ENCODE peak calls at places on chromosome 1, in seven cellular contexts. Z, U, A, G, P, V and E are unnamed samples.
A peak's percentile ranks its signal among the peaks of the same experiment; 100 is the strongest.

GRCh38 chr1:241888232-241888631 is 40.2 kb downstream of the EXO1 start:
- DNase-seq in V (no peak), U (no peak), Z (no peak), P (no peak), A (no peak), G (no peak), E (no peak)

GRCh38 chr1:114126696-114127095 is 27.0 kb downstream of the SYT6 start:
- DNase-seq in P (peak; percentile 54), V (no peak), G (peak; percentile 69), Z (no peak), U (no peak), A (no peak), E (no peak)

GRCh38 chr1:205571747-205572146 is 60.1 kb downstream of the ELK4 start:
- DNase-seq in G (no peak), A (no peak), U (no peak), Z (no peak), V (no peak), P (peak; percentile 26), E (peak; percentile 91)

GRCh38 chr1:184463680-184464079 is 76.9 kb downstream of the C1orf21 start:
- DNase-seq in Z (no peak), A (no peak), P (no peak), U (no peak), G (no peak), V (no peak), E (no peak)

GRCh38 chr1:206921772-206922265 is at the start of gene FCMR:
- DNase-seq in G (no peak), U (no peak), A (no peak), Z (no peak), V (no peak), P (no peak), E (no peak)

GRCh38 chr1:91075233-91076135 is 53.6 kb upstream of the ZNF644 start:
- DNase-seq in U (no peak), G (no peak), P (no peak), Z (peak; percentile 26), V (no peak), A (no peak), E (no peak)

GRCh38 chr1:75614455-75615379 is 3.8 kb upstream of the SLC44A5 start:
- DNase-seq in A (no peak), G (peak; percentile 47), U (peak; percentile 73), Z (peak; percentile 55), V (peak; percentile 90), P (no peak), E (peak; percentile 92)

GRCh38 chr1:83931658-83932253 is 67.2 kb downstream of the TTLL7 start:
- DNase-seq in V (peak; percentile 74), A (peak; percentile 56), P (no peak), G (no peak), Z (peak; percentile 74), U (peak; percentile 33), E (peak; percentile 12)

GRCh38 chr1:204065174-204065985 is 7.5 kb upstream of the SOX13 start:
- DNase-seq in G (no peak), V (peak; percentile 82), Z (peak; percentile 62), U (peak; percentile 76), P (peak; percentile 76), A (no peak), E (no peak)

GRCh38 chr1:74395492-74395891 is 116.9 kb downstream of the LRRC53 start:
- DNase-seq in P (no peak), V (no peak), G (no peak), A (no peak), U (no peak), Z (no peak), E (no peak)

GRCh38 chr1:107669996-107670395 is 295.0 kb downstream of the VAV3 start:
- DNase-seq in Z (peak; percentile 12), V (no peak), A (no peak), U (no peak), G (peak; percentile 41), P (peak; percentile 95), E (no peak)

GRCh38 chr1:9717193-9718005 is 65.9 kb downstream of the PIK3CD start:
- DNase-seq in U (no peak), V (no peak), Z (peak; percentile 69), G (peak; percentile 85), A (no peak), P (peak; percentile 83), E (no peak)

GRCh38 chr1:200838676-200839445 is 33.9 kb upstream of the GPR25 start:
- DNase-seq in V (no peak), P (no peak), U (no peak), Z (no peak), A (no peak), G (no peak), E (no peak)

GRCh38 chr1:240189386-240189989 is 97.8 kb downstream of the FMN2 start:
- DNase-seq in A (no peak), V (peak; percentile 58), P (no peak), G (no peak), U (peak; percentile 48), Z (peak; percentile 43), E (peak; percentile 66)

GRCh38 chr1:152907686-152908601 is at the start of gene IVL:
- DNase-seq in G (no peak), A (no peak), P (no peak), V (no peak), U (no peak), Z (no peak), E (no peak)

GRCh38 chr1:43422995-43423671 is 30.6 kb downstream of the HYI start:
- DNase-seq in V (no peak), A (no peak), Z (no peak), G (no peak), U (no peak), P (no peak), E (no peak)

GRCh38 chr1:25523512-25523911 is 19.9 kb upstream of the LDLRAP1 start:
- DNase-seq in P (no peak), G (no peak), Z (peak; percentile 78), A (no peak), U (peak; percentile 51), V (peak; percentile 38), E (peak; percentile 78)

GRCh38 chr1:160860840-160861505 is 1.7 kb downstream of the CD244 start:
- DNase-seq in G (no peak), P (no peak), A (no peak), U (peak; percentile 24), Z (no peak), V (no peak), E (no peak)

GRCh38 chr1:208868554-208868953 is 624.4 kb upstream of the PLXNA2 start:
- DNase-seq in A (no peak), Z (no peak), U (no peak), P (no peak), G (no peak), V (no peak), E (no peak)

GRCh38 chr1:36207339-36207738 is 16.9 kb upstream of the THRAP3 start:
- DNase-seq in P (peak; percentile 72), G (peak; percentile 74), A (no peak), Z (no peak), V (no peak), U (no peak), E (no peak)

GRCh38 chr1:52364235-52364839 is 1.7 kb downstream of the CC2D1B start:
- DNase-seq in V (no peak), G (no peak), A (no peak), U (no peak), Z (peak; percentile 17), P (no peak), E (no peak)

GRCh38 chr1:107323765-107324164 is 182.9 kb downstream of the NTNG1 start:
- DNase-seq in G (no peak), A (no peak), Z (no peak), U (no peak), V (no peak), P (no peak), E (no peak)

DNA sequence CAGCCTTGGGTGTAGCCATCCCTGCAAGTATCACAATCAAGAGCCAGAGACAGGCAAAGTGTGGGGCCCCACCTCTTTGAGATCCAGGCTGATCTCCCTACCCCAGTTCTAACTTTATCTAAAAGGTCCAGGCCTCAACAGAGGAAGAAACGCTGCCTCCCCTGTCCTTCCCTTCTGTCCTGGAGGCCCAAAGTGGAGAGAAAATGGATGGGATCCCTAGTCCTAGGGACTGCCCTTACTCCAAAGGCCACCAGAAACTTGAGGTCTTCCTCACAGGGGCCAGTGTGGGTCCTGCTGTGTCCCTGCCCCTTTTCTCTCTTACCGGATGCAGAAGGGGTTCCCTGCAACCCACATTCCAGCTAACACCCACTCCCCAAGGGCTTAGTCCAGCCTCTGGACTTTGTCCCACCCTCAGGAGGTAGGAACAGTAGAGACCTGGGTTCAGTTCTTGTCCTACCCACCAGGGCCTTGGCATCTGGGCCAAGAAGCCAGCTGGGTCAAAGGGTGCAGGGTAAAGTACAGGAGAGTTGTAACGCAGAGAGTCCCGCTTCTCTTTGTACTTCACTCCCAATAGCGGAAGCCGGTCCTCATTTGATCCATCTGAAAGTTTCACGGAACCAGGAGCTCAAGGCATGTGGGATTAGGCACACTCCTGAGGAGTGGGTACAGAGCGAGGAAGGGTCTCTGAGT is 1.9 kb downstream of the HDGF start:
- DNase-seq in U (no peak), G (peak; percentile 36), A (no peak), Z (no peak), V (no peak), P (no peak), E (no peak)
- H3K4me3 ChIP-seq in U (peak overlapping the region; percentile 96), G (peak overlapping the region; percentile 95), A (peak overlapping the region; percentile 77), Z (peak overlapping the region; percentile 94), V (peak overlapping the region; percentile 100), P (peak overlapping the region; percentile 99), E (peak overlapping the region; percentile 87)

GRCh38 chr1:28885472-28885877 is 28.9 kb upstream of the EPB41 start:
- DNase-seq in U (no peak), G (no peak), A (no peak), Z (no peak), V (no peak), P (no peak), E (no peak)
- H3K4me3 ChIP-seq in U (no peak overlapping the region), G (no peak overlapping the region), A (no peak overlapping the region), Z (no peak overlapping the region), V (no peak overlapping the region), P (no peak overlapping the region), E (no peak overlapping the region)

DNA sequence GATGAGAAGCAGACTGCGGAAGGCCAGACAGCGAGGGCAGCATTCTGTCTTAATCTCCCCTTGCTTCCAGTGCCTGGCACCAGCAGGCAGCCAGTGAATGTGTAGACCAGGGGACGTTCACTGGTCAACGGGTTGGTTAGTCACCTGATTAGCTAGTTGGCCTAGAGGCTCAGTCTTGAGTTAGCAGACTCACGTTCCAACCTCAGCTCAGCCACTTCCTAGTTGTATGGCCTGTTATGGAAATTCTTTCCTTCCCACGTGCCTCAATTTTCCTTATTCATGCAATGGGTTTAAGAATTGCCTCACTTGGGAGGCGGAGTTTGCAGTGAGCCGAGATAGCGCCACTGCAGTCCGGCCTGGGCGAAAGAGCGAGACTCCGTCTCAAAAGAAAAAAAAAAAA is 249.6 kb upstream of the TMEM51 start:
- DNase-seq in Z (no peak), A (no peak), U (no peak), P (no peak), V (no peak), G (no peak), E (no peak)
- H3K4me3 ChIP-seq in Z (no peak overlapping the region), A (no peak overlapping the region), U (no peak overlapping the region), P (no peak overlapping the region), V (no peak overlapping the region), G (no peak overlapping the region), E (no peak overlapping the region)

DNA sequence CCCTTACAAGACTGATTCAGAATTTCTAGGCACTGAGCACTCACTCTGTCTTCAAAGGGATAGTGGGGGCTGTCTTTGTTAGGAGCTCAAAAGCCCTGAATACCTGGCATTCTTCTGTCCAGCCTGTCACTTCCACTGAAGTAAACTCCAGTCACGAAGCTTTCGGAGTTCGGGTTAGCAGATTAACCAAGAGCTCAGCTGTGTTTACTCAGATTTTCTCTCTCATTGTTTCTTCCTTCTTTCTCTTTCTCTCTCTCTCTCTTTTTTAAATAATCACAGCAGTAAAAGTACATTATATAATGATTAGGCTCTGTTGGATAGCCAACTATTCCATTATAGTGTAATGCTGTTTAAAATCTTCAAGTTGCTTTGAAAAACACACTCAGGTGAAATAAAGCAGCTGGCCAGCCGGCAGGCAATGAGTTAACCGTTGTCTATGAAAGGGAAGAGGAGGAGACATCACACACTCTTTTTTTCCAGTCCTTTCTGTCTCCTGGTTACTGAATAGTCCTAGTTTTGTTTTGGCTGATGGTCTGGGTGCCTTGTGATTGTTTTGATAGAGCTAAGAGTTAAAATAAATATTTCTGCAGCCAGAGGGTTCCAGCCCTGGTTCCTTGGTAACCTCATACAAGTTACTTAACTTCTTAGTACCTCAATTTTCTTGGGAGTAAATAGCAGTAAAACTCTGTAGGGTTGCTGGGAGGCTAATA is 89.8 kb downstream of the ADSS2 start:
- DNase-seq in P (no peak), U (peak; percentile 87), A (no peak), Z (no peak), V (peak; percentile 96), G (no peak), E (no peak)
- H3K4me3 ChIP-seq in P (peak overlapping the region; percentile 30), U (no peak overlapping the region), A (no peak overlapping the region), Z (no peak overlapping the region), V (peak overlapping the region; percentile 9), G (no peak overlapping the region), E (no peak overlapping the region)